ENCODE peak calls at places on chromosomes 4 and X, in four cellular contexts. T is NCI-H1105; Y is stimulated activated CD4-positive, alpha-beta T cell treated with anti-CD3 and anti-CD28 coated beads, Interleukin-2, amount 100 ng/mL, for 24 hours; M is activated CD4-positive, CD25-positive, alpha-beta regulatory T cell. S is an unnamed sample.

GRCh38 chr4:48093949-48094550 is 40.0 kb downstream of the TXK start:
- DNase-seq in T (no peak), Y (peak; percentile 53), M (peak; percentile 14), S (no peak)

GRCh38 chrX:97547873-97548578 is 664.3 kb downstream of the RPA4 start:
- DNase-seq in T (no peak), Y (no peak), M (no peak), S (no peak)

GRCh38 chr4:113811329-113811728 is 49.8 kb upstream of the CAMK2D start:
- DNase-seq in T (no peak), Y (no peak), M (no peak), S (no peak)

GRCh38 chr4:2300431-2300861 is 38.5 kb upstream of the MXD4 start:
- DNase-seq in T (no peak), Y (no peak), M (no peak), S (no peak)

GRCh38 chrX:53481816-53482485 is 47.8 kb upstream of the HSD17B10 start:
- DNase-seq in T (peak; percentile 43), Y (peak; percentile 40), M (peak; percentile 8), S (peak; percentile 14)

GRCh38 chr4:178137732-178138471 is 695.7 kb upstream of the AGA start:
- DNase-seq in T (no peak), Y (no peak), M (no peak), S (no peak)

GRCh38 chrX:84453351-84454246 is 48.7 kb downstream of the HDX start:
- DNase-seq in T (no peak), Y (no peak), M (no peak), S (no peak)

GRCh38 chrX:17032351-17032750 is 85.9 kb downstream of the REPS2 start:
- DNase-seq in T (no peak), Y (no peak), M (no peak), S (no peak)

GRCh38 chr4:74794341-74794801 is at the start of gene BTC:
- DNase-seq in T (peak; percentile 47), Y (peak; percentile 4), M (no peak), S (no peak)

GRCh38 chr4:13170131-13170530 is 314.0 kb downstream of the RAB28 start:
- DNase-seq in T (no peak), Y (no peak), M (no peak), S (no peak)

GRCh38 chrX:109751698-109752097 is 18.6 kb upstream of the ACSL4 start:
- DNase-seq in T (no peak), Y (no peak), M (no peak), S (no peak)

GRCh38 chr4:8725845-8726244 is 133.3 kb downstream of the CPZ start:
- DNase-seq in T (no peak), Y (no peak), M (no peak), S (no peak)

GRCh38 chr4:168509786-168510185 is 12.9 kb downstream of the PALLD start:
- DNase-seq in T (no peak), Y (peak; percentile 16), M (no peak), S (no peak)

GRCh38 chrX:20320461-20321159 is 53.9 kb upstream of the RPS6KA3 start:
- DNase-seq in T (no peak), Y (peak; percentile 1), M (no peak), S (no peak)

GRCh38 chrX:542179-542578 is 88.4 kb upstream of the SHOX start:
- DNase-seq in T (no peak), Y (no peak), M (no peak), S (no peak)

GRCh38 chrX:50081282-50081955 is 119.4 kb downstream of the AKAP4 start:
- DNase-seq in T (peak; percentile 4), Y (no peak), M (no peak), S (no peak)

GRCh38 chrX:11890843-11891514 is 132.9 kb downstream of the MSL3 start:
- DNase-seq in T (no peak), Y (no peak), M (no peak), S (no peak)

GRCh38 chrX:129933700-129934099 is 27.7 kb downstream of the UTP14A start:
- DNase-seq in T (no peak), Y (no peak), M (no peak), S (no peak)

GRCh38 chr4:15398732-15399131 is 29.1 kb upstream of the C1QTNF7 start:
- DNase-seq in T (no peak), Y (no peak), M (no peak), S (no peak)

GRCh38 chrX:47502591-47503222 is 19.7 kb upstream of the ZNF41 start:
- DNase-seq in T (no peak), Y (no peak), M (no peak), S (no peak)

GRCh38 chrX:70970482-70970999 is 39.6 kb upstream of the SLC7A3 start:
- DNase-seq in T (no peak), Y (no peak), M (no peak), S (no peak)

GRCh38 chrX:18360867-18361266 is 6.4 kb upstream of the SCML2 start:
- DNase-seq in T (no peak), Y (no peak), M (no peak), S (no peak)

GRCh38 chr4:3630136-3630933 is 98.1 kb upstream of the LRPAP1 start:
- DNase-seq in T (no peak), Y (no peak), M (no peak), S (no peak)

GRCh38 chr4:99863804-99864203 is 30.4 kb downstream of the LAMTOR3 start:
- DNase-seq in T (no peak), Y (no peak), M (no peak), S (no peak)

GRCh38 chr4:76589872-76590846 is 155.1 kb downstream of the SHROOM3 start:
- DNase-seq in T (no peak), Y (no peak), M (no peak), S (no peak)

GRCh38 chr4:163554870-163555465 is 60.5 kb downstream of the TMA16 start:
- DNase-seq in T (no peak), Y (no peak), M (no peak), S (no peak)

GRCh38 chrX:15816886-15817285 is 26.6 kb downstream of the ZRSR2 start:
- DNase-seq in T (no peak), Y (peak; percentile 23), M (no peak), S (no peak)

GRCh38 chrX:154748712-154749339 is 2.1 kb downstream of the GAB3 start:
- DNase-seq in T (peak; percentile 39), Y (no peak), M (no peak), S (peak; percentile 6)

GRCh38 chr4:54543088-54543795 is 114.5 kb upstream of the KIT start:
- DNase-seq in T (no peak), Y (no peak), M (no peak), S (no peak)

GRCh38 chr4:181877329-181877848 is 365.8 kb upstream of the TENM3 start:
- DNase-seq in T (no peak), Y (no peak), M (no peak), S (no peak)

GRCh38 chrX:114924846-114925245 is 92.6 kb downstream of the IL13RA2 start:
- DNase-seq in T (no peak), Y (no peak), M (no peak), S (no peak)

GRCh38 chr4:186845137-186845842 is 121.6 kb upstream of the FAT1 start:
- DNase-seq in T (no peak), Y (no peak), M (no peak), S (no peak)

GRCh38 chr4:54317690-54318089 is 88.6 kb downstream of the PDGFRA start:
- DNase-seq in T (no peak), Y (no peak), M (no peak), S (no peak)